ENCODE peak calls at places on chromosome 12, in nine cellular contexts. I is NB4, Y is lower leg skin, W is ovary, F is kidney epithelial cell, R is tibial artery, D is bronchial epithelial cell, K is sigmoid colon, Z is heart left ventricle. J is an unnamed sample.
A peak's percentile ranks its signal among the peaks of the same experiment; 100 is the strongest.

GRCh38 chr12:4763549-4763948 is 43.3 kb downstream of the GALNT8 start:
- DNase-seq in Z (no peak), D (peak; percentile 12), F (no peak), Y (no peak), I (no peak), K (peak; percentile 75), W (peak; percentile 62), R (no peak), J (no peak)

GRCh38 chr12:14774074-14774943 is 29.0 kb downstream of the WBP11 start:
- DNase-seq in Y (peak; percentile 100), R (peak; percentile 98), F (peak; percentile 83), K (peak; percentile 99), I (peak; percentile 87), D (peak; percentile 87), Z (peak; percentile 95), W (peak; percentile 91), J (peak; percentile 97)

GRCh38 chr12:92436847-92437246 is 265.9 kb upstream of the PLEKHG7 start:
- DNase-seq in Y (no peak), R (no peak), D (no peak), K (no peak), F (no peak), Z (no peak), I (no peak), W (no peak), J (no peak)

GRCh38 chr12:128534906-128535305 is 267.9 kb downstream of the TMEM132C start:
- DNase-seq in D (no peak), Y (no peak), K (no peak), W (no peak), I (no peak), Z (no peak), R (no peak), F (no peak), J (no peak)

GRCh38 chr12:52867636-52868035 is 18.8 kb upstream of the KRT78 start:
- DNase-seq in I (no peak), Z (peak; percentile 54), W (peak; percentile 32), Y (peak; percentile 96), K (no peak), F (no peak), R (peak; percentile 74), D (peak; percentile 92), J (no peak)

GRCh38 chr12:25730489-25731349 is 177.6 kb upstream of the LMNTD1 start:
- DNase-seq in Y (no peak), D (peak; percentile 9), K (no peak), I (peak; percentile 82), Z (no peak), F (no peak), W (no peak), R (no peak), J (no peak)

GRCh38 chr12:31406345-31406744 is 80.4 kb upstream of the SINHCAF start:
- DNase-seq in I (no peak), D (no peak), F (no peak), R (no peak), W (no peak), K (no peak), Y (no peak), Z (no peak), J (no peak)

GRCh38 chr12:132568301-132568700 is 42.1 kb downstream of the LRCOL1 start:
- DNase-seq in I (no peak), R (no peak), W (no peak), K (no peak), Z (no peak), F (no peak), D (no peak), Y (no peak), J (no peak)

GRCh38 chr12:124399622-124400021 is 104.7 kb downstream of the RFLNA start:
- DNase-seq in K (no peak), D (no peak), R (no peak), I (peak; percentile 51), W (peak; percentile 62), Z (no peak), Y (no peak), F (no peak), J (no peak)

GRCh38 chr12:32419520-32419960 is 20.2 kb downstream of the FGD4 start:
- DNase-seq in K (no peak), I (peak; percentile 49), Y (no peak), D (no peak), F (no peak), Z (no peak), W (no peak), R (no peak), J (peak; percentile 40)

GRCh38 chr12:57069522-57069921 is 9.1 kb downstream of the NEMP1 start:
- DNase-seq in K (peak; percentile 87), Z (peak; percentile 69), W (peak; percentile 55), F (no peak), Y (no peak), D (peak; percentile 78), I (peak; percentile 97), R (peak; percentile 80), J (peak; percentile 82)

GRCh38 chr12:100643246-100643645 is 69.8 kb downstream of the GAS2L3 start:
- DNase-seq in K (no peak), D (no peak), W (no peak), Z (no peak), R (no peak), Y (no peak), F (no peak), I (no peak), J (no peak)

GRCh38 chr12:100372846-100373245 is 16.0 kb downstream of the SLC17A8 start:
- DNase-seq in R (no peak), Y (no peak), I (no peak), F (no peak), K (no peak), D (no peak), Z (no peak), W (no peak), J (no peak)

GRCh38 chr12:67515679-67516363 is 132.7 kb upstream of the DYRK2 start:
- DNase-seq in I (no peak), Z (peak; percentile 17), R (no peak), Y (no peak), K (no peak), W (no peak), D (no peak), F (no peak), J (no peak)

GRCh38 chr12:102483466-102483865 is 3.1 kb upstream of the IGF1 start:
- DNase-seq in K (no peak), Y (no peak), Z (no peak), D (no peak), I (no peak), W (no peak), R (no peak), F (no peak), J (no peak)

GRCh38 chr12:53231859-53232640 is at the start of gene RARG:
- DNase-seq in W (peak; percentile 72), K (peak; percentile 85), D (peak; percentile 68), Y (peak; percentile 93), F (no peak), R (peak; percentile 74), Z (peak; percentile 61), I (no peak), J (no peak)

GRCh38 chr12:57049047-57049446 is 882 bp downstream of the MYO1A start:
- DNase-seq in I (no peak), R (no peak), Y (no peak), F (no peak), K (no peak), Z (no peak), D (no peak), W (no peak), J (no peak)

GRCh38 chr12:31773867-31774266 is 45.0 kb upstream of the AMN1 start:
- DNase-seq in I (peak; percentile 71), W (peak; percentile 29), R (no peak), Z (no peak), F (no peak), Y (no peak), D (no peak), K (no peak), J (no peak)

GRCh38 chr12:591571-592505 is 71.4 kb downstream of the NINJ2 start:
- DNase-seq in Y (peak; percentile 86), W (no peak), I (peak; percentile 93), F (no peak), K (peak; percentile 61), D (no peak), Z (peak; percentile 86), R (no peak), J (no peak)

GRCh38 chr12:46268617-46269428 is at the start of gene SLC38A1:
- DNase-seq in W (peak; percentile 71), R (peak; percentile 86), Z (peak; percentile 79), F (no peak), I (peak; percentile 95), Y (peak; percentile 98), D (peak; percentile 73), K (peak; percentile 97), J (peak; percentile 73)
- TF ChIP-seq CTCF in W (no peak), R (no peak), Z (no peak), F (no peak), I (no peak), Y (no peak), D (no peak), K (no peak), J (no peak)

GRCh38 chr12:81077686-81078441 is at the start of gene ACSS3:
- DNase-seq in K (peak; percentile 74), Y (peak; percentile 89), R (peak; percentile 43), F (no peak), Z (peak; percentile 76), W (peak; percentile 71), I (no peak), D (peak; percentile 4), J (peak; percentile 28)
- H3K4me3 ChIP-seq in K (peak within 1 kb of the TSS; percentile 49), Y (peak within 1 kb of the TSS; percentile 66), R (peak within 1 kb of the TSS; percentile 85), F (peak within 1 kb of the TSS; percentile 62), Z (peak within 1 kb of the TSS; percentile 59), W (peak within 1 kb of the TSS; percentile 87), I (no peak within 1 kb of the TSS), D (peak within 1 kb of the TSS; percentile 19), J (peak within 1 kb of the TSS; percentile 51)

GRCh38 chr12:49225551-49226166 is 36.8 kb upstream of the TUBA1A start:
- DNase-seq in D (no peak), I (peak; percentile 42), F (no peak), R (no peak), K (no peak), Z (no peak), Y (no peak), W (no peak), J (peak; percentile 65)
- TF ChIP-seq CTCF in D (no peak), I (no peak), F (peak; percentile 2), R (no peak), K (no peak), Z (no peak), Y (no peak), W (no peak), J (peak; percentile 37)

GRCh38 chr12:108597559-108598471 is at the start of gene TMEM119:
- DNase-seq in W (no peak), F (no peak), Z (peak; percentile 26), R (peak; percentile 37), Y (peak; percentile 90), D (no peak), I (peak; percentile 84), K (peak; percentile 76), J (no peak)

GRCh38 chr12:108594323-108594903 is 3.5 kb downstream of the TMEM119 start:
- DNase-seq in I (no peak), R (no peak), Z (no peak), K (no peak), F (no peak), Y (no peak), D (no peak), W (no peak), J (no peak)

GRCh38 chr12:108596854-108597558 is 878 bp downstream of the TMEM119 start:
- DNase-seq in F (no peak), D (no peak), Y (no peak), I (no peak), W (no peak), R (no peak), Z (no peak), K (no peak), J (no peak)

GRCh38 chr12:108594960-108595710 is 2.7 kb downstream of the TMEM119 start:
- DNase-seq in I (no peak), D (no peak), R (no peak), K (no peak), Z (no peak), Y (no peak), W (no peak), F (no peak), J (no peak)

GRCh38 chr12:108595711-108596647 is 1.9 kb downstream of the TMEM119 start:
- DNase-seq in Z (no peak), D (no peak), R (no peak), W (no peak), I (no peak), F (no peak), Y (no peak), K (no peak), J (no peak)
- H3K4me3 ChIP-seq in Z (no peak overlapping the region), D (no peak overlapping the region), R (no peak overlapping the region), W (no peak overlapping the region), I (no peak overlapping the region), F (no peak overlapping the region), Y (no peak overlapping the region), K (no peak overlapping the region), J (no peak overlapping the region)